ENCODE peak calls at places on chromosomes 3 and 15, in ten cellular contexts. C is AG09309, A is H9, E is progenitor cell of endocrine pancreas, F is cardiac fibroblast, Y is cardiac muscle cell, B is MM.1S, O is A549, N is epithelial cell of esophagus, X is RWPE1. P is an unnamed sample.

GRCh38 chr15:36970522-36970921 is 129.8 kb downstream of the MEIS2 start:
- DNase-seq in Y (no peak), C (no peak), N (no peak), X (no peak), B (no peak), E (no peak), O (no peak), F (no peak), A (no peak), P (no peak)

GRCh38 chr3:178562869-178563232 is 26.6 kb downstream of the KCNMB2 start:
- DNase-seq in C (no peak), N (no peak), Y (no peak), O (no peak), F (peak; percentile 35), B (no peak), E (no peak), A (no peak), X (no peak), P (no peak)

GRCh38 chr15:65249641-65250040 is 37.0 kb downstream of the PARP16 start:
- DNase-seq in Y (no peak), N (no peak), O (no peak), F (no peak), E (no peak), A (no peak), X (no peak), B (no peak), C (no peak), P (no peak)

GRCh38 chr15:92643849-92644815 is 11.4 kb downstream of the FAM174B start:
- DNase-seq in Y (no peak), E (no peak), C (no peak), B (no peak), X (no peak), A (no peak), O (no peak), F (no peak), N (no peak), P (no peak)

GRCh38 chr3:102069211-102069662 is 219.9 kb downstream of the NFKBIZ start:
- DNase-seq in C (peak; percentile 73), X (peak; percentile 49), E (no peak), A (no peak), F (peak; percentile 94), N (peak; percentile 88), Y (no peak), B (no peak), O (no peak), P (no peak)

GRCh38 chr3:176927985-176928931 is 269.0 kb downstream of the TBL1XR1 start:
- DNase-seq in B (no peak), C (no peak), F (peak; percentile 9), X (no peak), O (no peak), N (no peak), A (no peak), Y (no peak), E (no peak), P (no peak)

GRCh38 chr3:187740446-187741399 is 4.5 kb downstream of the BCL6 start:
- DNase-seq in O (peak; percentile 37), Y (peak; percentile 79), A (peak; percentile 75), X (peak; percentile 53), C (peak; percentile 96), B (peak; percentile 52), E (peak; percentile 65), F (peak; percentile 75), N (peak; percentile 54), P (peak; percentile 73)

GRCh38 chr3:188769833-188770232 is 401.9 kb upstream of the TPRG1 start:
- DNase-seq in E (no peak), B (no peak), N (no peak), A (no peak), O (no peak), F (no peak), C (no peak), Y (no peak), X (no peak), P (no peak)

GRCh38 chr15:71780349-71780976 is 29.9 kb upstream of the NR2E3 start:
- DNase-seq in N (peak; percentile 56), X (peak; percentile 42), E (no peak), C (peak; percentile 11), B (peak; percentile 60), Y (peak; percentile 74), O (peak; percentile 84), F (peak; percentile 88), A (peak; percentile 79), P (no peak)

GRCh38 chr15:55279746-55280351 is 9.8 kb downstream of the RAB27A start:
- DNase-seq in A (no peak), Y (no peak), N (peak; percentile 66), F (peak; percentile 95), X (peak; percentile 46), C (peak; percentile 80), B (peak; percentile 93), E (no peak), O (peak; percentile 23), P (no peak)

GRCh38 chr3:110711851-110712396 is 359.7 kb upstream of the NECTIN3 start:
- DNase-seq in X (no peak), Y (no peak), E (no peak), A (peak; percentile 54), B (peak; percentile 46), F (peak; percentile 2), N (no peak), O (no peak), C (no peak), P (no peak)

GRCh38 chr15:51887887-51888592 is 58.6 kb downstream of the TMOD3 start:
- DNase-seq in N (no peak), C (no peak), A (no peak), B (no peak), O (peak; percentile 70), Y (no peak), X (no peak), F (no peak), E (no peak), P (no peak)

GRCh38 chr3:129626744-129627349 is 20.4 kb upstream of the PLXND1 start:
- DNase-seq in F (peak; percentile 88), N (peak; percentile 67), B (peak; percentile 92), C (no peak), X (peak; percentile 96), E (peak; percentile 71), A (peak; percentile 96), Y (peak; percentile 89), O (peak; percentile 89), P (peak; percentile 69)

GRCh38 chr15:31173790-31174450 is 72.4 kb upstream of the TRPM1 start:
- DNase-seq in O (no peak), F (no peak), A (no peak), N (no peak), X (no peak), B (no peak), E (no peak), C (no peak), Y (no peak), P (no peak)

GRCh38 chr3:146540978-146541377 is 3.4 kb downstream of the PLSCR1 start:
- DNase-seq in N (no peak), Y (no peak), X (no peak), E (no peak), B (no peak), A (no peak), F (no peak), C (no peak), O (no peak), P (no peak)

DNA sequence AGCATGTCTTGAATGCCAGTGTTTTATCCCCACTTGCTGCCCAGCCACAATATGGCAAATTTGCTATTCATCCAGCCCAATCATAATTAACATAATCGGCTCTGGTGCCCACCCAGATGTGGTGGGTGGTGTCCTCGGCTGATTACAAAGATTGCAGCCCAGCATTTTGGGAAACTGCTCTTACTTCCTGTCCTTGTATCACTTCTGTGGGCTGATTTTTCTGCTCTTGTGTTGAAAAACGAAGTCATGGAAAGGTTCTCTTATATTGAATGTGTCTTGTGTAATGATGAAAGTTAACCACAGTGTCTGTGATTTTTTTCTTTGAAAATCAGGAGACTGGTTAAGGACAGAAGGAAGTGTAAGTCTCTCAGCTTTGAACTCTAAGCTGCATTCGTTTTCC is 141.7 kb downstream of the CACNA2D3 start:
- DNase-seq in B (no peak), O (no peak), C (no peak), F (no peak), A (no peak), X (no peak), E (no peak), N (no peak), Y (no peak), P (no peak)
- TF ChIP-seq CTCF in B (no peak), O (no peak), C (no peak), F (no peak), A (no peak), X (no peak), E (no peak), N (no peak), Y (no peak), P (no peak)

GRCh38 chr15:40377606-40378005 is 4.9 kb upstream of the KNSTRN start:
- DNase-seq in O (no peak), A (no peak), B (no peak), F (no peak), N (no peak), C (no peak), E (no peak), Y (no peak), X (no peak), P (no peak)
- TF ChIP-seq CTCF in O (no peak), A (no peak), B (no peak), F (no peak), N (no peak), C (no peak), E (no peak), Y (no peak), X (no peak), P (no peak)

GRCh38 chr3:4885322-4885721 is 93.9 kb upstream of the BHLHE40 start:
- DNase-seq in F (peak; percentile 75), O (no peak), X (no peak), C (no peak), B (no peak), N (no peak), A (no peak), Y (no peak), E (no peak), P (no peak)

GRCh38 chr3:4887177-4887576 is 92.1 kb upstream of the BHLHE40 start:
- DNase-seq in F (no peak), A (no peak), X (no peak), N (no peak), Y (no peak), E (no peak), B (no peak), O (no peak), C (no peak), P (no peak)

GRCh38 chr3:4889896-4890295 is 89.3 kb upstream of the BHLHE40 start:
- DNase-seq in O (no peak), E (no peak), C (no peak), B (no peak), X (no peak), F (peak; percentile 52), A (no peak), N (no peak), Y (no peak), P (no peak)

GRCh38 chr3:4886448-4886847 is 92.8 kb upstream of the BHLHE40 start:
- DNase-seq in F (no peak), E (no peak), C (no peak), N (no peak), Y (no peak), X (no peak), A (no peak), B (no peak), O (no peak), P (no peak)

GRCh38 chr3:4888913-4889846 is 90.1 kb upstream of the BHLHE40 start:
- DNase-seq in O (no peak), N (no peak), C (no peak), E (no peak), Y (no peak), A (no peak), F (peak; percentile 59), B (peak; percentile 15), X (no peak), P (no peak)
- TF ChIP-seq CTCF in O (no peak), N (no peak), C (no peak), E (no peak), Y (no peak), A (no peak), F (no peak), B (no peak), X (no peak), P (no peak)

GRCh38 chr3:197302696-197303341 is 4.4 kb upstream of the DLG1 start:
- DNase-seq in E (no peak), C (peak; percentile 60), O (no peak), X (no peak), F (peak; percentile 93), Y (no peak), A (no peak), N (peak; percentile 83), B (no peak), P (no peak)
- TF ChIP-seq CTCF in E (no peak), C (no peak), O (no peak), X (no peak), F (no peak), Y (no peak), A (no peak), N (no peak), B (no peak), P (no peak)

P was measured in activated B cell treated with CpG ODN at 0.5 μM for 24 hours.